ENCODE peak calls at places on chromosomes 7 and 10, in eight cellular contexts. U is fibroblast of mammary gland, B is breast epithelium, T is tibial artery, O is left ventricle myocardium inferior, W is IMR-90, E is GM23338, Z is gastrocnemius medialis. J is an unnamed sample.

GRCh38 chr10:6185039-6185716 is 17.6 kb upstream of the PFKFB3 start:
- DNase-seq in E (no peak), U (no peak), B (no peak), O (no peak), W (no peak), Z (no peak), T (no peak), J (peak)

GRCh38 chr10:60877066-60877776 is 66.8 kb downstream of the RHOBTB1 start:
- DNase-seq in O (no peak), B (no peak), Z (no peak), E (no peak), W (no peak), T (no peak), U (no peak), J (peak)

GRCh38 chr7:7639847-7640220 is 718 bp upstream of the UMAD1 start:
- DNase-seq in U (peak), B (no peak), W (peak), O (no peak), Z (no peak), T (no peak), E (no peak), J (peak)

GRCh38 chr10:122181055-122181732 is 89.9 kb upstream of the BTBD16 start:
- DNase-seq in O (no peak), Z (no peak), W (peak), T (no peak), E (no peak), U (peak), B (no peak), J (peak)

GRCh38 chr7:2759736-2760097 is 71.7 kb downstream of the AMZ1 start:
- DNase-seq in O (no peak), U (no peak), E (no peak), Z (no peak), B (no peak), T (no peak), W (no peak), J (no peak)

GRCh38 chr10:12221323-12222298 is 25.6 kb downstream of the CDC123 start:
- DNase-seq in T (no peak), E (peak), W (peak), U (peak), Z (no peak), B (no peak), O (no peak), J (peak)

GRCh38 chr10:60490013-60490412 is 100.3 kb upstream of the ANK3 start:
- DNase-seq in O (no peak), E (no peak), T (no peak), B (no peak), Z (no peak), W (peak), U (no peak), J (peak)

GRCh38 chr7:127897704-127898454 is 133.4 kb downstream of the LRRC4 start:
- DNase-seq in E (no peak), U (peak), Z (no peak), T (no peak), O (no peak), W (peak), B (no peak), J (no peak)

GRCh38 chr7:95843286-95843685 is 70.9 kb downstream of the DYNC1I1 start:
- DNase-seq in O (no peak), U (peak), E (peak), Z (no peak), W (no peak), B (no peak), T (no peak), J (no peak)

GRCh38 chr10:118967160-118967559 is 62.4 kb upstream of the NANOS1 start:
- DNase-seq in W (no peak), Z (no peak), U (no peak), O (no peak), B (no peak), T (no peak), E (no peak), J (no peak)

GRCh38 chr10:118969014-118969413 is 60.5 kb upstream of the NANOS1 start:
- DNase-seq in U (no peak), T (no peak), O (no peak), Z (no peak), E (no peak), B (no peak), W (no peak), J (no peak)

GRCh38 chr10:118966131-118967125 is 63.1 kb upstream of the NANOS1 start:
- DNase-seq in O (peak), T (no peak), E (no peak), U (peak), Z (no peak), W (no peak), B (no peak), J (no peak)

GRCh38 chr10:118968482-118968881 is 61.0 kb upstream of the NANOS1 start:
- DNase-seq in B (no peak), W (no peak), E (no peak), O (no peak), Z (no peak), T (no peak), U (no peak), J (no peak)

GRCh38 chr10:118968071-118968470 is 61.4 kb upstream of the NANOS1 start:
- DNase-seq in Z (no peak), O (no peak), W (no peak), U (no peak), E (no peak), B (no peak), T (no peak), J (no peak)
- TF ChIP-seq CTCF in Z (no peak), O (no peak), W (no peak), U (no peak), E (no peak), B (no peak), T (no peak), J (no peak)

GRCh38 chr10:28177944-28178637 is 124.8 kb downstream of the MPP7 start:
- DNase-seq in U (peak), T (no peak), B (no peak), Z (no peak), W (peak), O (no peak), E (no peak), J (peak)
- H3K4me3 ChIP-seq in U (no peak), T (peak), B (peak), Z (no peak), W (no peak), O (peak), E (no peak), J (peak)

GRCh38 chr7:37488163-37488759 is 39.6 kb upstream of the ELMO1 start:
- DNase-seq in Z (no peak), O (no peak), B (no peak), U (peak), E (peak), T (no peak), W (no peak), J (peak)
- TF ChIP-seq CTCF in Z (no peak), O (no peak), B (no peak), U (no peak), E (no peak), T (no peak), W (no peak), J (no peak)

DNA sequence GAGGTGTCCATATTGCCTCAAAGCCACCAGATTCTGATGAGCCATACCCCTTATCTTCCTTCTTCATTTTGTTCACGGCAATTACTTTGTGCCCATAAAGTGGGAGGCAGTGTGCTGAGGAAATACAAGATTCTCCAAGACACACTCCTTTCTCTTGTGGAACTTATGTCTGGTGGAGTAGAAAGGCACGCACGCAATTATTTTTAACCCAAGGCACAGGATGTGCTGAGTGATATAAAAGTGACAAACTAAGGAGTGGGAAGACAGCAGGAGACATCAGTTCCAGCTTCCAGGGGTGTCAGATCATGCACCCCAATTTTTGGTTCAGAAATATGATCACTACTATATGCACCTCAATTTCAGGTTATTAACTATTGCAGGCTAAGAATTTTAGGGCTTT is 94.7 kb upstream of the PDCD4 start:
- DNase-seq in B (no peak), E (no peak), O (no peak), W (no peak), Z (no peak), U (no peak), T (no peak), J (no peak)
- H3K4me3 ChIP-seq in B (no peak), E (no peak), O (no peak), W (no peak), Z (no peak), U (no peak), T (no peak), J (no peak)

GRCh38 chr7:140004672-140005071 is 58.1 kb downstream of the PARP12 start:
- DNase-seq in W (no peak), U (no peak), Z (no peak), E (no peak), T (no peak), O (no peak), B (no peak), J (no peak)

GRCh38 chr7:140006600-140006999 is 56.2 kb downstream of the PARP12 start:
- DNase-seq in W (no peak), B (no peak), O (no peak), U (no peak), T (peak), E (no peak), Z (no peak), J (no peak)

GRCh38 chr7:140005754-140006503 is 56.8 kb downstream of the PARP12 start:
- DNase-seq in W (no peak), O (no peak), U (peak), T (no peak), B (no peak), E (peak), Z (no peak), J (peak)

GRCh38 chr7:140003913-140004382 is 58.8 kb downstream of the PARP12 start:
- DNase-seq in U (peak), Z (no peak), W (peak), E (peak), O (no peak), B (no peak), T (no peak), J (peak)

GRCh38 chr7:140005341-140005740 is 57.4 kb downstream of the PARP12 start:
- DNase-seq in T (no peak), Z (no peak), E (no peak), B (no peak), W (no peak), U (no peak), O (no peak), J (peak)
- TF ChIP-seq CTCF in T (no peak), Z (no peak), E (no peak), B (no peak), W (no peak), U (no peak), O (no peak), J (no peak)

GRCh38 chr7:154929006-154929726 is 73.8 kb downstream of the PAXIP1 start:
- DNase-seq in E (no peak), O (no peak), B (no peak), W (no peak), U (no peak), Z (no peak), T (no peak), J (no peak)
- H3K4me3 ChIP-seq in E (no peak), O (peak), B (peak), W (peak), U (peak), Z (peak), T (peak), J (peak)

GRCh38 chr7:27101188-27101905 is 1.1 kb downstream of the HOXA2 start:
- DNase-seq in T (no peak), U (peak), E (no peak), O (no peak), Z (no peak), B (no peak), W (peak), J (no peak)

GRCh38 chr7:27100601-27101187 is 1.8 kb downstream of the HOXA2 start:
- DNase-seq in Z (no peak), O (no peak), T (no peak), W (peak), E (peak), B (no peak), U (no peak), J (no peak)

GRCh38 chr7:27098493-27099223 is 2.9 kb upstream of the HOXA1 start:
- DNase-seq in W (peak), O (no peak), U (peak), E (peak), Z (no peak), B (no peak), T (no peak), J (peak)

GRCh38 chr7:27099224-27099838 is 3.2 kb downstream of the HOXA2 start:
- DNase-seq in U (no peak), T (no peak), B (no peak), Z (no peak), W (peak), E (peak), O (no peak), J (no peak)

DNA sequence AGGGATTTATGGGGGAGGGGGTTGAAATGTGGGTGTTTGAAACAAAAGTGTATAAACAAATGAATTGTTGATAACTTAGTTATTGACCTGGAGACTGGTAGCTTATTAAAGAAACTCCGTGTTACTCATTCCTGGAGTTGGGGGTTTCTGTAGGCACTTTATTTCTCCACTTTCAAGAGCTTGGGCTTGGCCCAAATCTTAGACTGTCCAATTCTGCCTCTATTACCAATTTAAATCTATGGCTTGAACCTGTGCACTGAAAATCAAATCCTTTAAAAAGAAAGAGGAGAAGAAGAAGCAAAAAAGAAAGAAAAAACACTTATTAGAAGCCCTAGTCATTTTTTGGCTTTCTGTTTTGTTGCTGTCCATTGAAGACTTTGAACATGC is 2.7 kb downstream of the HOXA2 start:
- DNase-seq in O (no peak), W (peak), T (no peak), E (no peak), B (no peak), Z (no peak), U (no peak), J (no peak)
- TF ChIP-seq CTCF in O (no peak), W (no peak), T (no peak), E (no peak), B (no peak), Z (no peak), U (no peak), J (no peak)

GRCh38 chr10:72009062-72009429 is 44.9 kb downstream of the CHST3 start:
- DNase-seq in B (no peak), U (no peak), E (no peak), T (no peak), W (no peak), O (no peak), Z (no peak), J (no peak)
- H3K4me3 ChIP-seq in B (peak), U (no peak), E (no peak), T (no peak), W (no peak), O (no peak), Z (peak), J (no peak)

DNA sequence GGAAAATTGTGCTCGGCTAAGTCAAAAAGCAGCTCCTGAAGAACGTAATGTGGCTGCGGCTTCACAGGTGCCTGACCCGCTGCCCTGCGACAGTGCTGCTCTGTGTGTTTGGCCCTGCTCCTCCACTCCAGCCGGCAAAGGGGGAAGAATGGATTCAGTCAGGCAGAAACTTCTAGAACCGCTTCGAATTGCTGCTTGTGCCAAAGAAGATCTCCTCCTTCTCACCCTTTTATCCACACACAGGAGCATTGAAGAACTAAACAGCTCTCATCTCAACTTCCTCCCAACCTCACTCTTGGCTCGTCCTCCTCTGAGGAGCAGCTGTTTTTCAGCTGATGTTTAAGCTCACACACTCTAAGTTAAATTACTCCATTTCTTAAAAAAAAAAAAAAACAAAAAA is 651.4 kb downstream of the INHBA start:
- DNase-seq in U (no peak), W (no peak), B (no peak), O (no peak), E (no peak), T (no peak), Z (no peak), J (no peak)
- TF ChIP-seq CTCF in U (no peak), W (no peak), B (no peak), O (no peak), E (no peak), T (no peak), Z (no peak), J (no peak)